ENCODE peak calls at places on chromosome 2, in four cellular contexts. V, W, D and T are unnamed samples.

GRCh38 chr2:18520605-18521031 is 39.8 kb downstream of the RDH14 start:
- DNase-seq in V (peak), W (peak), D (peak), T (peak)

GRCh38 chr2:179264238-179265081 is at the start of gene SESTD1:
- DNase-seq in V (peak), W (peak), D (peak), T (peak)

GRCh38 chr2:95346236-95346737 is 49.1 kb downstream of the KCNIP3 start:
- DNase-seq in V (peak), W (no peak), D (peak), T (peak)

GRCh38 chr2:159157361-159158045 is 129.0 kb downstream of the WDSUB1 start:
- DNase-seq in V (no peak), W (no peak), D (no peak), T (no peak)

GRCh38 chr2:70995227-70995729 is 605 bp upstream of the TEX261 start:
- DNase-seq in V (no peak), W (peak), D (no peak), T (no peak)

GRCh38 chr2:239566995-239567580 is 166.3 kb upstream of the HDAC4 start:
- DNase-seq in V (no peak), W (no peak), D (no peak), T (no peak)

GRCh38 chr2:188293601-188294482 is 2.2 kb downstream of the GULP1 start:
- DNase-seq in V (peak), W (no peak), D (peak), T (peak)

GRCh38 chr2:6958616-6959235 is 41.5 kb downstream of the RNF144A start:
- DNase-seq in V (no peak), W (no peak), D (peak), T (no peak)

GRCh38 chr2:227697013-227697412 is 20.8 kb downstream of the SLC19A3 start:
- DNase-seq in V (no peak), W (no peak), D (no peak), T (no peak)

GRCh38 chr2:183014005-183014404 is 24.3 kb downstream of the NCKAP1 start:
- DNase-seq in V (no peak), W (no peak), D (no peak), T (no peak)

GRCh38 chr2:95314964-95315611 is 17.9 kb downstream of the KCNIP3 start:
- DNase-seq in V (no peak), W (no peak), D (no peak), T (no peak)

GRCh38 chr2:98004071-98004470 is 8.3 kb upstream of the TMEM131 start:
- DNase-seq in V (no peak), W (no peak), D (no peak), T (no peak)

GRCh38 chr2:238326801-238327365 is 6.6 kb downstream of the TRAF3IP1 start:
- DNase-seq in V (no peak), W (no peak), D (no peak), T (no peak)

GRCh38 chr2:172231508-172231907 is 128.8 kb upstream of the DLX2 start:
- DNase-seq in V (no peak), W (no peak), D (no peak), T (no peak)

GRCh38 chr2:220966636-220967035 is 605.5 kb downstream of the EPHA4 start:
- DNase-seq in V (no peak), W (no peak), D (no peak), T (no peak)

GRCh38 chr2:23417310-23417709 is 32.3 kb downstream of the KLHL29 start:
- DNase-seq in V (no peak), W (no peak), D (no peak), T (no peak)

GRCh38 chr2:7792031-7792651 is 874.9 kb downstream of the RNF144A start:
- DNase-seq in V (peak), W (no peak), D (no peak), T (no peak)

GRCh38 chr2:205657579-205657978 is 24.7 kb upstream of the NRP2 start:
- DNase-seq in V (no peak), W (no peak), D (no peak), T (no peak)

GRCh38 chr2:165877565-165878550 is 75.7 kb downstream of the TTC21B start:
- DNase-seq in V (no peak), W (no peak), D (no peak), T (no peak)

GRCh38 chr2:193670478-193670877 is 1475.7 kb upstream of the TMEFF2 start:
- DNase-seq in V (no peak), W (no peak), D (no peak), T (no peak)

GRCh38 chr2:238425979-238426567 is 654 bp upstream of the ASB1 start:
- DNase-seq in V (no peak), W (no peak), D (no peak), T (no peak)

DNA sequence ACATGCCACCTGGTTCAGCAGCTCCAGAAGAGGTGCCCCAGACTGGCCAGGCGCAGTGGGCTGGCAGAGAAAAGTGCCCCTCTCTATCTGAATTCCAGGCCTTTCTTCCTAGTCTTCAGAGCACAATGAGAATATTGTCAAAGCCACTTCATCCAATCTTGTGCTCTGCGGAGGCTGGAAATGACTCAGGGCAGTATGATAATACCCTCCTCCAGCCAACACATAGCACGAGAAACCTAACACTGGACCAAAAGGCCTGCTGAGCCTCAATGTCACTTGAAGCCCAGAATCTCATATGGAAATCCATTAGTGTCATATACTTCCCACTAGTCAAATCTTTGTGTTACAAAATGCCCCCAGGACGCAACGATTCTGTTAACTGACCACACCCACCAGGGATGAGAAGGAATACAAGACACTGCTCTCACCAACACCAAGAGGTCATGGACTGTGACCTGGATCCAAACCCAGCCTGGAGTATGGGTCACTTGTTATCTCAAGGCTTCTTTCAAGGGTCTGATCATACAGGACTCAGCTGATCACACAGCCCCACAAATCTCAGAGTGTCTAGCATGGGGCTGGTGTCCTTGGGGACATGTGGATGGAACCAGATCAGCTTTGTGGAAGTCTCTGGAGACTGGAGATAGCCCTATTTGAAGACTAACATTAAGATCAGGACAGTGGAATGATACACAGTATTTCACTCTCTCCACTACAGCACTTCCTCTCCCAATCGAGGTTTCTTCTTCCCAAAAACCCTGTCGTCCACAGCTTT is 10.1 kb downstream of the KIF3C start:
- DNase-seq in V (no peak), W (no peak), D (no peak), T (no peak)
- H3K27ac ChIP-seq in V (no peak), W (no peak), D (no peak), T (no peak)

DNA sequence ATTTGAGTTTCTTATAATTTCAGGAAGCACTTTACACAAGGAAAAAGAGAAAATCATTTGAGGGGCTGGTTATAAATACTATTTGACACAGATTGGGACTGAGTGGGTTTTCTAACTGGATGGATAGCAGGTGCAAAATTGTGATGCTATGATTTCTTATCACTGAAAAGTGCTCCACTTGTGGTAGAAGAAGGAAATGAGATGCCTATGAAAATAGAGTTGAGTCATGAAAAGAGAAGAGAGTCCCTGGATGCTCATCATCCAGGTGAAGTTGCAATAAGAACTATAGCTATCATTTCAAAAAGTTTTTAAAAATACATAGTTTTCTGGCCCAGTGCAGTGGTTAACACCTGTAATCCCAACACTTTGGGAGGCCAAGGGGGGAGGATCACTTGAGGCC is 39.4 kb upstream of the NFE2L2 start:
- DNase-seq in V (no peak), W (no peak), D (no peak), T (no peak)
- TF ChIP-seq CTCF in V (no peak), W (no peak), D (no peak), T (no peak)

GRCh38 chr2:51483720-51484119 is 451.8 kb upstream of the NRXN1 start:
- DNase-seq in V (no peak), W (no peak), D (no peak), T (no peak)
- H3K4me3 ChIP-seq in V (no peak), W (no peak), D (no peak), T (no peak)

GRCh38 chr2:119315241-119315925 is 51.3 kb downstream of the C2orf76 start:
- DNase-seq in V (no peak), W (no peak), D (no peak), T (no peak)
- H3K27ac ChIP-seq in V (no peak), W (no peak), D (no peak), T (peak)

DNA sequence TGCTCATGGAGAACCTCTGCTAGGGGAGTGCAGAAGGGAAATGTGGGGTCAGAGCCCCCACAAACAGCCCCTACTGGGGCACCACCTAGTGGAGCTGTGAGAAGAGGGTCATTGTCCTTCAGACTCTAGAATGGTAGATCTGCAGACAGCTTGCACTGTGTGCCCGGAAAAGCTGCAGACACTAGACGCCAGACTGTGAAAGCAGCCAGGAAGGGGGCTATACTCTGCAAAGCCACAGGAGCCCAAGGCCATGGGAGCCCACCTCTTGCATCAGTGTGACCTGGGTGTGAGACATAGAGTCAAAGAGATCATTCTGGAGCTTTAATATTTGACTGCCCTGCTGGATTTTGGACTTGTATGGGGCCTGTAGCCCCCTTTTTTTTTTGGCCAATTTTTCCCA is 60.9 kb downstream of the RPE start:
- DNase-seq in V (no peak), W (no peak), D (no peak), T (no peak)
- TF ChIP-seq CTCF in V (no peak), W (no peak), D (no peak), T (no peak)